ENCODE peak calls at places on chromosomes 2 and 18, in six cellular contexts. One of them, this sample, is unnamed.

GRCh38 chr2:173229086-173229485 is 125.6 kb upstream of the CDCA7 start:
- DNase-seq in gastrocnemius medialis: no peak
- DNase-seq in AG04450: no peak
- DNase-seq in AML-193: no peak
- DNase-seq in NCI-H1436: no peak
- DNase-seq in amniotic stem cell: no peak
- DNase-seq in this sample: no peak

GRCh38 chr2:241102239-241102803 is at the start of gene MTERF4:
- DNase-seq in gastrocnemius medialis: peak
- DNase-seq in AML-193: peak
- DNase-seq in NCI-H1436: peak
- DNase-seq in amniotic stem cell: peak
- DNase-seq in AG04450: peak
- DNase-seq in this sample: peak

GRCh38 chr2:196924051-196924450 is 2.5 kb downstream of the PGAP1 start:
- DNase-seq in amniotic stem cell: no peak
- DNase-seq in gastrocnemius medialis: no peak
- DNase-seq in AG04450: no peak
- DNase-seq in NCI-H1436: no peak
- DNase-seq in AML-193: no peak
- DNase-seq in this sample: no peak

GRCh38 chr2:241894681-241895426 is 25.3 kb downstream of the RTP5 start:
- DNase-seq in gastrocnemius medialis: no peak
- DNase-seq in amniotic stem cell: no peak
- DNase-seq in AG04450: no peak
- DNase-seq in AML-193: no peak
- DNase-seq in NCI-H1436: no peak
- DNase-seq in this sample: no peak

GRCh38 chr2:206611191-206611590 is 31.1 kb upstream of the FAM237A start:
- DNase-seq in gastrocnemius medialis: no peak
- DNase-seq in AG04450: no peak
- DNase-seq in NCI-H1436: no peak
- DNase-seq in amniotic stem cell: no peak
- DNase-seq in AML-193: no peak
- DNase-seq in this sample: no peak

GRCh38 chr2:240930631-240931318 is 24.6 kb downstream of the CROCC2 start:
- DNase-seq in AML-193: no peak
- DNase-seq in NCI-H1436: no peak
- DNase-seq in amniotic stem cell: no peak
- DNase-seq in AG04450: no peak
- DNase-seq in gastrocnemius medialis: no peak
- DNase-seq in this sample: no peak

GRCh38 chr2:52934354-52934898 is 833.2 kb upstream of the CHAC2 start:
- DNase-seq in NCI-H1436: no peak
- DNase-seq in amniotic stem cell: peak
- DNase-seq in AML-193: no peak
- DNase-seq in gastrocnemius medialis: no peak
- DNase-seq in AG04450: peak
- DNase-seq in this sample: no peak

GRCh38 chr18:9838144-9838877 is 47.5 kb upstream of the TXNDC2 start:
- DNase-seq in amniotic stem cell: no peak
- DNase-seq in NCI-H1436: no peak
- DNase-seq in gastrocnemius medialis: no peak
- DNase-seq in AML-193: no peak
- DNase-seq in AG04450: no peak
- DNase-seq in this sample: no peak

GRCh38 chr18:76783786-76784484 is 38.4 kb upstream of the ZNF236 start:
- DNase-seq in AG04450: no peak
- DNase-seq in amniotic stem cell: no peak
- DNase-seq in AML-193: no peak
- DNase-seq in NCI-H1436: no peak
- DNase-seq in gastrocnemius medialis: no peak
- DNase-seq in this sample: no peak

GRCh38 chr2:148981350-148981749 is 57.1 kb upstream of the LYPD6B start:
- DNase-seq in AML-193: no peak
- DNase-seq in AG04450: no peak
- DNase-seq in NCI-H1436: no peak
- DNase-seq in amniotic stem cell: no peak
- DNase-seq in gastrocnemius medialis: no peak
- DNase-seq in this sample: no peak

GRCh38 chr2:20446280-20446916 is 476 bp upstream of the RHOB start:
- DNase-seq in NCI-H1436: no peak
- DNase-seq in gastrocnemius medialis: no peak
- DNase-seq in AML-193: no peak
- DNase-seq in amniotic stem cell: no peak
- DNase-seq in AG04450: no peak
- DNase-seq in this sample: no peak

GRCh38 chr2:95020275-95021014 is 5.1 kb upstream of the MAL start:
- DNase-seq in NCI-H1436: no peak
- DNase-seq in AG04450: no peak
- DNase-seq in AML-193: no peak
- DNase-seq in amniotic stem cell: no peak
- DNase-seq in gastrocnemius medialis: no peak
- DNase-seq in this sample: no peak

GRCh38 chr2:120175000-120175581 is 48.1 kb downstream of the TMEM185B start:
- DNase-seq in AG04450: peak
- DNase-seq in NCI-H1436: peak
- DNase-seq in AML-193: peak
- DNase-seq in gastrocnemius medialis: no peak
- DNase-seq in amniotic stem cell: peak
- DNase-seq in this sample: peak

GRCh38 chr2:168155680-168156079 is 91.7 kb downstream of the STK39 start:
- DNase-seq in gastrocnemius medialis: no peak
- DNase-seq in NCI-H1436: no peak
- DNase-seq in AG04450: no peak
- DNase-seq in amniotic stem cell: no peak
- DNase-seq in AML-193: no peak
- DNase-seq in this sample: no peak

GRCh38 chr2:33909945-33910344 is 310.8 kb upstream of the FAM98A start:
- DNase-seq in AML-193: no peak
- DNase-seq in amniotic stem cell: no peak
- DNase-seq in gastrocnemius medialis: no peak
- DNase-seq in NCI-H1436: no peak
- DNase-seq in AG04450: no peak
- DNase-seq in this sample: no peak

GRCh38 chr2:54692556-54692955 is 30.9 kb upstream of the EML6 start:
- DNase-seq in gastrocnemius medialis: no peak
- DNase-seq in amniotic stem cell: no peak
- DNase-seq in NCI-H1436: no peak
- DNase-seq in AG04450: no peak
- DNase-seq in AML-193: no peak
- DNase-seq in this sample: no peak

GRCh38 chr18:2325308-2325849 is 245.9 kb downstream of the METTL4 start:
- DNase-seq in amniotic stem cell: no peak
- DNase-seq in gastrocnemius medialis: no peak
- DNase-seq in AML-193: no peak
- DNase-seq in AG04450: no peak
- DNase-seq in NCI-H1436: no peak
- DNase-seq in this sample: no peak

GRCh38 chr2:237025090-237025865 is 60.4 kb upstream of the COPS8 start:
- DNase-seq in gastrocnemius medialis: peak
- DNase-seq in AG04450: peak
- DNase-seq in NCI-H1436: no peak
- DNase-seq in AML-193: no peak
- DNase-seq in amniotic stem cell: peak
- DNase-seq in this sample: peak

GRCh38 chr18:80184243-80184772 is 63.0 kb downstream of the PARD6G start:
- DNase-seq in gastrocnemius medialis: no peak
- DNase-seq in NCI-H1436: no peak
- DNase-seq in AG04450: no peak
- DNase-seq in AML-193: no peak
- DNase-seq in amniotic stem cell: no peak
- DNase-seq in this sample: no peak

GRCh38 chr2:175840261-175840660 is 161.8 kb downstream of the LNPK start:
- DNase-seq in NCI-H1436: no peak
- DNase-seq in AML-193: no peak
- DNase-seq in gastrocnemius medialis: no peak
- DNase-seq in amniotic stem cell: no peak
- DNase-seq in AG04450: no peak
- DNase-seq in this sample: no peak

GRCh38 chr2:239471011-239471792 is 70.4 kb upstream of the HDAC4 start:
- DNase-seq in AG04450: no peak
- DNase-seq in amniotic stem cell: no peak
- DNase-seq in gastrocnemius medialis: no peak
- DNase-seq in NCI-H1436: no peak
- DNase-seq in AML-193: no peak
- DNase-seq in this sample: no peak

GRCh38 chr18:62744076-62744705 is 28.9 kb downstream of the PHLPP1 start:
- DNase-seq in AG04450: no peak
- DNase-seq in gastrocnemius medialis: no peak
- DNase-seq in AML-193: no peak
- DNase-seq in NCI-H1436: no peak
- DNase-seq in amniotic stem cell: no peak
- DNase-seq in this sample: no peak

GRCh38 chr2:57549642-57550102 is 496.9 kb upstream of the VRK2 start:
- DNase-seq in AML-193: peak
- DNase-seq in AG04450: no peak
- DNase-seq in NCI-H1436: peak
- DNase-seq in gastrocnemius medialis: no peak
- DNase-seq in amniotic stem cell: no peak
- DNase-seq in this sample: no peak

GRCh38 chr2:42369551-42370229 is 8.7 kb upstream of the COX7A2L start:
- DNase-seq in amniotic stem cell: no peak
- DNase-seq in NCI-H1436: no peak
- DNase-seq in AML-193: no peak
- DNase-seq in gastrocnemius medialis: no peak
- DNase-seq in AG04450: no peak
- DNase-seq in this sample: no peak

GRCh38 chr2:224221455-224221913 is 180.4 kb downstream of the FAM124B start:
- DNase-seq in AG04450: peak
- DNase-seq in gastrocnemius medialis: no peak
- DNase-seq in NCI-H1436: no peak
- DNase-seq in AML-193: no peak
- DNase-seq in amniotic stem cell: peak
- DNase-seq in this sample: peak

GRCh38 chr18:46740046-46740445 is 16.8 kb downstream of the ST8SIA5 start:
- DNase-seq in AML-193: no peak
- DNase-seq in gastrocnemius medialis: no peak
- DNase-seq in amniotic stem cell: no peak
- DNase-seq in AG04450: no peak
- DNase-seq in NCI-H1436: no peak
- DNase-seq in this sample: no peak

GRCh38 chr2:224954980-224955379 is 87.3 kb downstream of the DOCK10 start:
- DNase-seq in NCI-H1436: peak
- DNase-seq in AML-193: no peak
- DNase-seq in gastrocnemius medialis: no peak
- DNase-seq in AG04450: no peak
- DNase-seq in amniotic stem cell: no peak
- DNase-seq in this sample: no peak

GRCh38 chr18:58668897-58669296 is 2.4 kb upstream of the MALT1 start:
- DNase-seq in AG04450: no peak
- DNase-seq in gastrocnemius medialis: no peak
- DNase-seq in NCI-H1436: no peak
- DNase-seq in AML-193: no peak
- DNase-seq in amniotic stem cell: no peak
- DNase-seq in this sample: peak

GRCh38 chr2:141341444-141341843 is 789.4 kb downstream of the LRP1B start:
- DNase-seq in AML-193: no peak
- DNase-seq in gastrocnemius medialis: no peak
- DNase-seq in amniotic stem cell: peak
- DNase-seq in NCI-H1436: no peak
- DNase-seq in AG04450: peak
- DNase-seq in this sample: peak

GRCh38 chr2:107743274-107743673 is 83.4 kb upstream of the RGPD4 start:
- DNase-seq in NCI-H1436: no peak
- DNase-seq in AG04450: no peak
- DNase-seq in gastrocnemius medialis: no peak
- DNase-seq in amniotic stem cell: no peak
- DNase-seq in AML-193: no peak
- DNase-seq in this sample: no peak

GRCh38 chr2:177516786-177517544 is 124.4 kb downstream of the AGPS start:
- DNase-seq in NCI-H1436: no peak
- DNase-seq in gastrocnemius medialis: no peak
- DNase-seq in AG04450: no peak
- DNase-seq in amniotic stem cell: no peak
- DNase-seq in AML-193: no peak
- DNase-seq in this sample: no peak

GRCh38 chr2:207311316-207312005 is 145.7 kb upstream of the KLF7 start:
- DNase-seq in NCI-H1436: peak
- DNase-seq in amniotic stem cell: peak
- DNase-seq in gastrocnemius medialis: peak
- DNase-seq in AML-193: peak
- DNase-seq in AG04450: peak
- DNase-seq in this sample: peak

GRCh38 chr18:13375302-13376255 is 157.0 kb downstream of the LDLRAD4 start:
- DNase-seq in AG04450: peak
- DNase-seq in amniotic stem cell: peak
- DNase-seq in gastrocnemius medialis: peak
- DNase-seq in AML-193: no peak
- DNase-seq in NCI-H1436: no peak
- DNase-seq in this sample: peak

GRCh38 chr18:22711381-22711717 is 221.8 kb upstream of the RBBP8 start:
- DNase-seq in NCI-H1436: no peak
- DNase-seq in AML-193: no peak
- DNase-seq in gastrocnemius medialis: no peak
- DNase-seq in amniotic stem cell: no peak
- DNase-seq in AG04450: no peak
- DNase-seq in this sample: no peak

This sample was measured in HFF-Myc.